ENCODE peak calls at places on chromosomes 11 and 22, in six cellular contexts. One of them, this sample, is unnamed.

GRCh38 chr11:74948898-74949747 is at the start of the genes SPCS2 and XRRA1:
- DNase-seq in GM20000: peak
- DNase-seq in epithelial cell of esophagus: peak
- DNase-seq in lower leg skin: peak
- DNase-seq in endothelial cell: peak
- DNase-seq in osteoblast: peak
- DNase-seq in this sample: peak

GRCh38 chr11:35786918-35787557 is 124.5 kb downstream of the TRIM44 start:
- DNase-seq in GM20000: no peak
- DNase-seq in epithelial cell of esophagus: no peak
- DNase-seq in lower leg skin: no peak
- DNase-seq in endothelial cell: no peak
- DNase-seq in osteoblast: peak
- DNase-seq in this sample: no peak

GRCh38 chr22:48959496-48959895 is 868.2 kb downstream of the BRD1 start:
- DNase-seq in GM20000: no peak
- DNase-seq in epithelial cell of esophagus: no peak
- DNase-seq in lower leg skin: peak
- DNase-seq in endothelial cell: no peak
- DNase-seq in osteoblast: no peak
- DNase-seq in this sample: peak

GRCh38 chr11:81070948-81071347 is 1630.1 kb upstream of the TENM4 start:
- DNase-seq in GM20000: peak
- DNase-seq in epithelial cell of esophagus: no peak
- DNase-seq in lower leg skin: no peak
- DNase-seq in endothelial cell: no peak
- DNase-seq in osteoblast: no peak
- DNase-seq in this sample: no peak

GRCh38 chr11:11243790-11244469 is 109.1 kb downstream of the CSNK2A3 start:
- DNase-seq in GM20000: peak
- DNase-seq in epithelial cell of esophagus: peak
- DNase-seq in lower leg skin: no peak
- DNase-seq in endothelial cell: peak
- DNase-seq in osteoblast: no peak
- DNase-seq in this sample: no peak

GRCh38 chr11:126355926-126356897 is 726 bp downstream of the ST3GAL4 start:
- DNase-seq in GM20000: peak
- DNase-seq in epithelial cell of esophagus: peak
- DNase-seq in lower leg skin: no peak
- DNase-seq in endothelial cell: peak
- DNase-seq in osteoblast: peak
- DNase-seq in this sample: no peak

GRCh38 chr11:84390441-84391078 is 1104.4 kb upstream of the CCDC90B start:
- DNase-seq in GM20000: no peak
- DNase-seq in epithelial cell of esophagus: peak
- DNase-seq in lower leg skin: no peak
- DNase-seq in endothelial cell: peak
- DNase-seq in osteoblast: no peak
- DNase-seq in this sample: no peak

GRCh38 chr11:45092901-45093760 is 53.3 kb upstream of the PRDM11 start:
- DNase-seq in GM20000: no peak
- DNase-seq in epithelial cell of esophagus: peak
- DNase-seq in lower leg skin: peak
- DNase-seq in endothelial cell: no peak
- DNase-seq in osteoblast: no peak
- DNase-seq in this sample: peak

GRCh38 chr22:27473533-27473932 is 328.0 kb downstream of the MN1 start:
- DNase-seq in GM20000: no peak
- DNase-seq in epithelial cell of esophagus: peak
- DNase-seq in lower leg skin: no peak
- DNase-seq in endothelial cell: no peak
- DNase-seq in osteoblast: no peak
- DNase-seq in this sample: no peak

GRCh38 chr11:88174627-88175003 is 628 bp downstream of the RAB38 start:
- DNase-seq in GM20000: peak
- DNase-seq in epithelial cell of esophagus: peak
- DNase-seq in lower leg skin: peak
- DNase-seq in endothelial cell: peak
- DNase-seq in osteoblast: peak
- DNase-seq in this sample: no peak

GRCh38 chr11:67545280-67545679 is 22.0 kb upstream of the CABP2 start:
- DNase-seq in GM20000: no peak
- DNase-seq in epithelial cell of esophagus: no peak
- DNase-seq in lower leg skin: no peak
- DNase-seq in endothelial cell: no peak
- DNase-seq in osteoblast: peak
- DNase-seq in this sample: no peak

GRCh38 chr22:47376322-47376700 is 613.9 kb downstream of the TBC1D22A start:
- DNase-seq in GM20000: no peak
- DNase-seq in epithelial cell of esophagus: no peak
- DNase-seq in lower leg skin: no peak
- DNase-seq in endothelial cell: no peak
- DNase-seq in osteoblast: peak
- DNase-seq in this sample: no peak

GRCh38 chr22:40666151-40666848 is 13.0 kb upstream of the MCHR1 start:
- DNase-seq in GM20000: no peak
- DNase-seq in epithelial cell of esophagus: no peak
- DNase-seq in lower leg skin: no peak
- DNase-seq in endothelial cell: no peak
- DNase-seq in osteoblast: no peak
- DNase-seq in this sample: no peak

GRCh38 chr11:34346551-34346950 is 11.3 kb downstream of the ABTB2 start:
- DNase-seq in GM20000: no peak
- DNase-seq in epithelial cell of esophagus: no peak
- DNase-seq in lower leg skin: no peak
- DNase-seq in endothelial cell: no peak
- DNase-seq in osteoblast: peak
- DNase-seq in this sample: no peak

GRCh38 chr22:47777426-47777825 is 1015.0 kb downstream of the TBC1D22A start:
- DNase-seq in GM20000: no peak
- DNase-seq in epithelial cell of esophagus: no peak
- DNase-seq in lower leg skin: peak
- DNase-seq in endothelial cell: no peak
- DNase-seq in osteoblast: no peak
- DNase-seq in this sample: no peak

GRCh38 chr11:117259417-117259816 is 26.9 kb downstream of the RNF214 start:
- DNase-seq in GM20000: no peak
- DNase-seq in epithelial cell of esophagus: peak
- DNase-seq in lower leg skin: no peak
- DNase-seq in endothelial cell: no peak
- DNase-seq in osteoblast: peak
- DNase-seq in this sample: no peak

GRCh38 chr22:20102203-20102780 is 13.6 kb upstream of the RANBP1 start:
- DNase-seq in GM20000: no peak
- DNase-seq in epithelial cell of esophagus: no peak
- DNase-seq in lower leg skin: no peak
- DNase-seq in endothelial cell: no peak
- DNase-seq in osteoblast: peak
- DNase-seq in this sample: no peak

GRCh38 chr11:120577624-120578363 is 66.2 kb downstream of the GRIK4 start:
- DNase-seq in GM20000: no peak
- DNase-seq in epithelial cell of esophagus: no peak
- DNase-seq in lower leg skin: no peak
- DNase-seq in endothelial cell: no peak
- DNase-seq in osteoblast: no peak
- DNase-seq in this sample: no peak

GRCh38 chr11:113618360-113618759 is 87.7 kb downstream of the TMPRSS5 start:
- DNase-seq in GM20000: no peak
- DNase-seq in epithelial cell of esophagus: no peak
- DNase-seq in lower leg skin: no peak
- DNase-seq in endothelial cell: no peak
- DNase-seq in osteoblast: no peak
- DNase-seq in this sample: no peak

GRCh38 chr22:42340695-42341383 is 70.4 kb upstream of the TCF20 start:
- DNase-seq in GM20000: no peak
- DNase-seq in epithelial cell of esophagus: no peak
- DNase-seq in lower leg skin: no peak
- DNase-seq in endothelial cell: peak
- DNase-seq in osteoblast: no peak
- DNase-seq in this sample: no peak

GRCh38 chr11:69233761-69234136 is 60.2 kb upstream of the MYEOV start:
- DNase-seq in GM20000: no peak
- DNase-seq in epithelial cell of esophagus: no peak
- DNase-seq in lower leg skin: peak
- DNase-seq in endothelial cell: no peak
- DNase-seq in osteoblast: no peak
- DNase-seq in this sample: peak

DNA sequence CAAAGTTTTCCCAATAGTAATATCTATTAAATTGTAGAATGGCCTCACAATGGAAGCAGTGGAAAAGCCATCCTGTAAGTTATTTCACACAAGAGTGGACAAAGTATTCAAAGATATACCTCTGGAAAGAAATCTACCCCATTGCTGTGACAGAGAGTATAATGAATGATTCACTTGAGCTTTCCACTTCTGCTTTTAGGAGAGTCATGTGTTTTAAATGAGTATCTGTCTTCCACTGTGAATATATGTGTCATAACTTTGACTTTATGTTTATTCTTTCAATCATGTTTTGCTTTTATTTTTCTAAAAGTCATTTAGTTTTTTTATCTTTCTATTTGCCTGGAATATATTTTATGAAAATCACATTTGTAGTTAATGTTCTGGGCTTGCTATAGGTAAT is 65.6 kb upstream of the DDI1 start:
- DNase-seq in GM20000: no peak
- DNase-seq in epithelial cell of esophagus: no peak
- DNase-seq in lower leg skin: no peak
- DNase-seq in endothelial cell: no peak
- DNase-seq in osteoblast: no peak
- DNase-seq in this sample: no peak
- TF ChIP-seq CTCF in GM20000: no peak
- TF ChIP-seq CTCF in epithelial cell of esophagus: no peak
- TF ChIP-seq CTCF in lower leg skin: no peak
- TF ChIP-seq CTCF in endothelial cell: no peak
- TF ChIP-seq CTCF in osteoblast: no peak
- TF ChIP-seq CTCF in this sample: no peak

DNA sequence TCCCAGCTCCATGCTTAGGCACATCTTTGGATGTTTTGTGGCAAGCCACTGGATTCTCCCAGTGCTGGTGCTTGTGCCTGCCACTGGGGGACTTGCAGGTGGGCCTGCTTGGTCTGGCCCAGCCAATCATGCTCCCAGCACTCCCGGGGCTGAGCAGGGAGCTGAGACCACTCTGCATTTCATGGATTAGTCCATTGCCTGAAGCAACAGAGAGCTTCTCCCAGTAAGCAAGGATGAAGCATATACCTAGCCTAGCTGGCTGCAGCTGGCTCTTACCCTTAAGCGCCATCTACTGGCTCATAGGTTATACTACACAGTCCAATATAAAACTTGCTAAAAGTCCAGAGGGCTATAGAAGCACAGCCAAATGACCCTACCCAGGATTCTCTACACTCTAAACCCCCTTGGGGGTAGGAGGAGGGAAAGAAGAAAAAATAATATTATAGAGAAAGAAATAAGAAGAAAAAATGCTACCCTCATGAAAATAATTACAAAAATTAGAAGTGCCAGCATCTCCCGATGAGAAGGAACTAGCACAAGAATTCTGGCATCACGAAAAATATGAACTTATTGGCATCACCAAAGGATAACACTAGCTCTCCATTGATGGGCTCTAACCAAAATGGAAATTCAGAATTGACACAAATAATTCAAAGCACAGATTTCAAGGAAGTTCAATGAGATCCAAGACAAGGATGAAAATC is 275.3 kb downstream of the C11orf87 start:
- DNase-seq in GM20000: peak
- DNase-seq in epithelial cell of esophagus: peak
- DNase-seq in lower leg skin: no peak
- DNase-seq in endothelial cell: peak
- DNase-seq in osteoblast: peak
- DNase-seq in this sample: no peak
- TF ChIP-seq CTCF in GM20000: peak
- TF ChIP-seq CTCF in epithelial cell of esophagus: peak
- TF ChIP-seq CTCF in lower leg skin: no peak
- TF ChIP-seq CTCF in endothelial cell: peak
- TF ChIP-seq CTCF in osteoblast: peak
- TF ChIP-seq CTCF in this sample: peak

GRCh38 chr11:27697679-27698275 is 2.5 kb downstream of the BDNF start:
- DNase-seq in GM20000: no peak
- DNase-seq in epithelial cell of esophagus: no peak
- DNase-seq in lower leg skin: no peak
- DNase-seq in endothelial cell: no peak
- DNase-seq in osteoblast: no peak
- DNase-seq in this sample: no peak

GRCh38 chr11:27700351-27701261 is at the start of gene BDNF:
- DNase-seq in GM20000: peak
- DNase-seq in epithelial cell of esophagus: peak
- DNase-seq in lower leg skin: peak
- DNase-seq in endothelial cell: no peak
- DNase-seq in osteoblast: peak
- DNase-seq in this sample: peak

GRCh38 chr11:27698872-27699241 is 1.4 kb downstream of the BDNF start:
- DNase-seq in GM20000: peak
- DNase-seq in epithelial cell of esophagus: peak
- DNase-seq in lower leg skin: peak
- DNase-seq in endothelial cell: peak
- DNase-seq in osteoblast: peak
- DNase-seq in this sample: peak

GRCh38 chr11:27699926-27700350 is 317 bp downstream of the BDNF start:
- DNase-seq in GM20000: no peak
- DNase-seq in epithelial cell of esophagus: no peak
- DNase-seq in lower leg skin: peak
- DNase-seq in endothelial cell: no peak
- DNase-seq in osteoblast: peak
- DNase-seq in this sample: peak

DNA sequence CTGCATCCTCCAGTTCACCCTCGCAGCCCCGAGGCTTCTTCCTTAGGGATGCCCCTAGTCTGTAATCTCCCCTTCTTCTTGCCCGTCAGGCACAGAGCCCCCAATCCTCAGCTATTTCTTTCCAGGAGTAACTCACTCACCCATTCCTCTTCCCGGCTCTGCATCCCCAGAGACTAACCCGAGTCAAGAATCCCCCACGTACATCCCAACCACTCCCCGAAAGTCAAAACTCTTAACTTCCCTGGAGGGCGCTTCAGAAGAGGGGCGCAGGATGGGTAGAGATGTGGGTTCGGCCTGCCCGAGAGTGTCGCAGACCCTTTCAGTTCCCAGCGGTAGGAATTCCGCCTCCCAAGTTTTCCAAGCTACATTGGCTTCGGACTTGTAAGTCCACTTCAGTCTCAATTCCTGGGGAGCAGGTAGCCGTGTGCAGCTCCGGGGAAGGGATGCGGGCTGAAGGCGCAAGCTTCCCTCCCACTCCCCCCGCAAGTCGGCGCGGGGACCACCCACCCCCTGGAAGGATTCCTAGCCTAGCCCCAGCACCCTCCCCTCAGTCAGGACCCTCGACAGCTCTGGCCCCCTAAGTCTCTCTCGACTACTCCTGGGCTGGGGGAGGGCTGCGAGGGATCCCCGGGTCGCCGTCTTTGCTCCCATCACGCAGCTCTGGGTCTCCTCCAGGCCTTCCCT is 871 bp downstream of the BDNF start:
- DNase-seq in GM20000: no peak
- DNase-seq in epithelial cell of esophagus: peak
- DNase-seq in lower leg skin: peak
- DNase-seq in endothelial cell: no peak
- DNase-seq in osteoblast: no peak
- DNase-seq in this sample: no peak
- TF ChIP-seq CTCF in GM20000: no peak
- TF ChIP-seq CTCF in epithelial cell of esophagus: no peak
- TF ChIP-seq CTCF in lower leg skin: no peak
- TF ChIP-seq CTCF in endothelial cell: no peak
- TF ChIP-seq CTCF in osteoblast: no peak
- TF ChIP-seq CTCF in this sample: no peak

GRCh38 chr11:22581354-22581753 is 44.3 kb downstream of the FANCF start:
- DNase-seq in GM20000: no peak
- DNase-seq in epithelial cell of esophagus: no peak
- DNase-seq in lower leg skin: no peak
- DNase-seq in endothelial cell: no peak
- DNase-seq in osteoblast: no peak
- DNase-seq in this sample: no peak
- TF ChIP-seq CTCF in GM20000: no peak
- TF ChIP-seq CTCF in epithelial cell of esophagus: no peak
- TF ChIP-seq CTCF in lower leg skin: no peak
- TF ChIP-seq CTCF in endothelial cell: no peak
- TF ChIP-seq CTCF in osteoblast: no peak
- TF ChIP-seq CTCF in this sample: no peak